ENCODE peak calls at places on chromosomes 7 and 10, in four cellular contexts. H is progenitor cell of endocrine pancreas, N is thoracic aorta, M is GM04503. S is an unnamed sample.

GRCh38 chr7:38673795-38674194 is 42.6 kb upstream of the AMPH start:
- DNase-seq in M (peak), H (no peak), N (no peak), S (no peak)

GRCh38 chr10:86523348-86523747 is 1.8 kb upstream of the WAPL start:
- DNase-seq in H (no peak), N (no peak), M (no peak), S (no peak)

GRCh38 chr10:3623746-3624145 is 161.3 kb downstream of the KLF6 start:
- DNase-seq in M (peak), N (no peak), H (no peak), S (no peak)

GRCh38 chr7:121369462-121369861 is 26.6 kb downstream of the FAM3C start:
- DNase-seq in N (no peak), M (no peak), H (no peak), S (no peak)

GRCh38 chr7:82050134-82050533 is 280.3 kb upstream of the HGF start:
- DNase-seq in H (no peak), M (peak), N (no peak), S (peak)

GRCh38 chr7:2255145-2256139 is 13.4 kb downstream of the NUDT1 start:
- DNase-seq in M (no peak), H (no peak), N (no peak), S (no peak)

GRCh38 chr7:23662124-23662982 is 17.6 kb upstream of the FAM221A start:
- DNase-seq in N (no peak), M (no peak), H (no peak), S (no peak)

GRCh38 chr10:58326967-58327381 is 7.8 kb upstream of the UBE2D1 start:
- DNase-seq in M (peak), N (no peak), H (no peak), S (no peak)

GRCh38 chr10:27838291-27838690 is 92.7 kb upstream of the MKX start:
- DNase-seq in N (no peak), H (no peak), M (peak), S (no peak)

GRCh38 chr10:6916601-6917000 is 336.5 kb upstream of the PRKCQ start:
- DNase-seq in H (no peak), N (no peak), M (no peak), S (no peak)

GRCh38 chr10:108427081-108427480 is 1262.6 kb upstream of the SORCS1 start:
- DNase-seq in M (no peak), H (no peak), N (no peak), S (no peak)

GRCh38 chr7:25495905-25496304 is 267.6 kb upstream of the NPVF start:
- DNase-seq in H (no peak), M (no peak), N (no peak), S (no peak)

GRCh38 chr7:107891619-107892366 is 810 bp downstream of the DLD start:
- DNase-seq in N (no peak), H (no peak), M (peak), S (no peak)

GRCh38 chr10:76393875-76394706 is 962.7 kb downstream of the LRMDA start:
- DNase-seq in H (no peak), N (no peak), M (no peak), S (no peak)

GRCh38 chr7:106098889-106099288 is 13.2 kb downstream of the SYPL1 start:
- DNase-seq in H (no peak), M (no peak), N (no peak), S (no peak)

GRCh38 chr7:14507617-14508016 is 394.9 kb downstream of the DGKB start:
- DNase-seq in H (no peak), M (no peak), N (no peak), S (no peak)

GRCh38 chr7:130154501-130155317 is 50.5 kb downstream of the TMEM209 start:
- DNase-seq in M (no peak), N (no peak), H (no peak), S (no peak)

GRCh38 chr10:99357691-99358090 is 28.5 kb downstream of the CNNM1 start:
- DNase-seq in H (no peak), N (no peak), M (no peak), S (no peak)

GRCh38 chr10:89029785-89030437 is 39.3 kb downstream of the FAS start:
- DNase-seq in M (no peak), N (peak), H (peak), S (peak)

GRCh38 chr7:71633571-71634008 is 501.6 kb downstream of the GALNT17 start:
- DNase-seq in H (no peak), M (peak), N (no peak), S (no peak)

GRCh38 chr7:98199131-98199530 is 12.1 kb upstream of the BHLHA15 start:
- DNase-seq in H (no peak), M (no peak), N (no peak), S (no peak)

GRCh38 chr10:14547826-14548225 is 217.1 kb upstream of the FRMD4A start:
- DNase-seq in N (no peak), M (no peak), H (no peak), S (no peak)

GRCh38 chr10:22550732-22551131 is 163.6 kb downstream of the PIP4K2A start:
- DNase-seq in H (no peak), N (no peak), M (no peak), S (peak)

GRCh38 chr10:97858001-97858439 is 8.4 kb downstream of the GOLGA7B start:
- DNase-seq in M (no peak), N (no peak), H (no peak), S (no peak)

GRCh38 chr10:49179699-49180511 is 8.3 kb downstream of the TMEM273 start:
- DNase-seq in M (no peak), H (no peak), N (no peak), S (no peak)

GRCh38 chr10:15245530-15245929 is 77.0 kb upstream of the NMT2 start:
- DNase-seq in M (no peak), H (no peak), N (no peak), S (no peak)

GRCh38 chr10:42951486-42952251 is 125.2 kb upstream of the RET start:
- DNase-seq in M (no peak), N (no peak), H (peak), S (peak)

GRCh38 chr7:80428161-80429054 is 83.5 kb downstream of the GNAT3 start:
- DNase-seq in H (no peak), M (peak), N (no peak), S (no peak)

GRCh38 chr10:30231709-30232108 is 117.4 kb downstream of the MTPAP start:
- DNase-seq in N (no peak), H (no peak), M (no peak), S (no peak)

GRCh38 chr10:133151528-133151927 is 8.5 kb upstream of the KNDC1 start:
- DNase-seq in N (no peak), M (no peak), H (no peak), S (no peak)

GRCh38 chr10:90592903-90593302 is 264.9 kb downstream of the HTR7 start:
- DNase-seq in M (no peak), H (peak), N (peak), S (no peak)

GRCh38 chr7:2173184-2173827 is 59.4 kb downstream of the MAD1L1 start:
- DNase-seq in M (no peak), N (no peak), H (no peak), S (no peak)

GRCh38 chr10:103277713-103278299 is 868 bp downstream of the INA start:
- DNase-seq in H (no peak), M (no peak), N (no peak), S (no peak)

GRCh38 chr7:34311591-34311990 is 346.4 kb upstream of the NPSR1 start:
- DNase-seq in N (no peak), M (no peak), H (no peak), S (no peak)

GRCh38 chr10:1451362-1451888 is 285.9 kb downstream of the ADARB2 start:
- DNase-seq in H (no peak), M (no peak), N (no peak), S (no peak)

GRCh38 chr10:103969436-103969835 is 2.5 kb downstream of the SLK start:
- DNase-seq in M (no peak), N (no peak), H (no peak), S (no peak)

GRCh38 chr7:40057292-40057691 is 77.1 kb downstream of the MPLKIP start:
- DNase-seq in H (no peak), N (no peak), M (no peak), S (no peak)

S was measured in omental fat pad.